ENCODE peak calls at places on chromosome 3, in five cellular contexts. Y is IMR-90; K is heart left ventricle; I is adipocyte; C is CD8-positive, alpha-beta memory T cell. G is an unnamed sample. For H3K4me1, the result is how much of the 10 kb centered on the place peaks cover.

GRCh38 chr3:156180077-156180476 is 59.7 kb downstream of the KCNAB1 start:
- DNase-seq in Y (peak), K (no peak), I (no peak), C (no peak), G (no peak)

GRCh38 chr3:151974067-151974466 is 100.6 kb downstream of the SUCNR1 start:
- DNase-seq in Y (peak), K (no peak), I (peak), C (no peak), G (no peak)

GRCh38 chr3:7545334-7545733 is 684.4 kb downstream of the GRM7 start:
- DNase-seq in Y (no peak), K (no peak), I (no peak), C (no peak), G (no peak)

GRCh38 chr3:16297991-16298885 is 33.2 kb downstream of the OXNAD1 start:
- DNase-seq in Y (no peak), K (no peak), I (no peak), C (peak), G (no peak)

GRCh38 chr3:149134560-149134959 is 5.1 kb downstream of the HPS3 start:
- DNase-seq in Y (peak), K (no peak), I (no peak), C (no peak), G (no peak)

GRCh38 chr3:156681003-156681402 is 6.6 kb downstream of the TIPARP start:
- DNase-seq in Y (peak), K (peak), I (peak), C (no peak), G (no peak)

GRCh38 chr3:732326-732928 is 360.4 kb upstream of the CNTN6 start:
- DNase-seq in Y (no peak), K (no peak), I (no peak), C (no peak), G (no peak)

GRCh38 chr3:30256474-30256873 is 349.9 kb upstream of the TGFBR2 start:
- DNase-seq in Y (peak), K (no peak), I (no peak), C (no peak), G (no peak)

DNA sequence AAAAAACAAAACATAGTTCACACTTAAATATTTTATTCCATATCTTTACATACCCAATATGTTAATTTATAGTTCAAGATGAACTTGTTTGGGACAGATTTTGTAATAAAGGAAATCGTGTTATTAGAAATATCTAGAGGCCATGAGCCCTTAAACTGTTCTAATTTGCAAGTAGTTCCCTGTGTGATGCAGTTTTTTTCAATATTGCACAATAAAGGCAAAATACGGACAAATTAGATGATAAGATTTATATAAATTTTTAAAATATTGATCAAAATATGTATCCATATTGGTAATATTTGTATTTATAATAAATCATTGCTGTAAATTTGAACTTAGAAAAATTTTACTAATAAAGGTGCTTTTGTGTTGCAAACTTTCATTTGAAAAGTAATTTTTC is 23.8 kb downstream of the CTNNB1 start:
- DNase-seq in Y (no peak), K (no peak), I (no peak), C (no peak), G (no peak)
- H3K4me1 ChIP-seq in Y (under half), K (half or more), I (under half), C (under half), G (under half)

DNA sequence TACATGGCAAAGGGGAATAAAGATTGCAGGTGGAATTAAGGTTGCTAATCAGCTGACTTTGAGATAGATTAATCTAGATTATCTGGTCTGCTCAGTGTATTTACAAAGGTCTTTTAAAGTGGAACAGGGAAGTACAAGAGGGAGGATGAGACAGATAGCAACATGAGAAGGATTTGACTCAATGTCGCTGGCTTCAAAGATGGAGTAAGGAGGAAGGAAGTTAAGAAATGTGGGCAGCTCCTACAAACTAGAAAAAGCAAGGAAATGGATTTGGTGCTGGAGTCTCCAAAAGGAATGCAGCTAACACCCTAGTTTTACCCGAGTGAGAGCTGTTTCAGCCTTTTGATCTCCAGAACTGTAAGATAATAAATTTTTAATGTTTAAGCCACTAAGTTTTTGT is 180.7 kb upstream of the TTC14 start:
- DNase-seq in Y (peak), K (no peak), I (no peak), C (no peak), G (no peak)
- H3K4me1 ChIP-seq in Y (under half), K (under half), I (under half), C (under half), G (under half)

GRCh38 chr3:52197499-52197841 is 490 bp upstream of the ALAS1 start:
- DNase-seq in Y (no peak), K (no peak), I (no peak), C (no peak), G (no peak)
- H3K4me1 ChIP-seq in Y (under half), K (half or more), I (half or more), C (under half), G (under half)

GRCh38 chr3:184565421-184566211 is 4.0 kb downstream of the EPHB3 start:
- DNase-seq in Y (peak), K (peak), I (peak), C (no peak), G (no peak)
- H3K4me1 ChIP-seq in Y (under half), K (under half), I (under half), C (under half), G (under half)

GRCh38 chr3:175266993-175267960 is 408.1 kb downstream of the NAALADL2 start:
- DNase-seq in Y (peak), K (no peak), I (peak), C (no peak), G (no peak)

GRCh38 chr3:175270199-175270837 is 411.2 kb downstream of the NAALADL2 start:
- DNase-seq in Y (peak), K (no peak), I (peak), C (no peak), G (no peak)

GRCh38 chr3:175269394-175269793 is 410.3 kb downstream of the NAALADL2 start:
- DNase-seq in Y (no peak), K (no peak), I (no peak), C (no peak), G (no peak)

DNA sequence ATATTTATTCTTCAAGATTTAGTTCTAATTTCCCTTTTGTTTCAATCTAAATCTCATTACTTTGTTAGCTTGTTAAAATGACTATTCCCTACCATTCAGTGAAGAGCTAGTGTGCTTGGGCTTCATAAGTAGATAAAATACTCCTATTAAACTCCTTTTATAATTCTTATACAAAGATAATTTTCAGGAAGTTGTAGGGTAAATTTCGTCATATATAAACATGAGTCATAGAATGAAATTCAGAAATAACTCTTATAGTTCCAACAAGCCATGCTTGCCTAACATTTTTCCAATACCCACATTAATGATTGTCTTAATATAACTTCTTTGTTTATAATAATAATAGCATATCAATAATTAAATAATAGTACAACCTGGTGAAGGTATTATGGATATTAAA is 407.3 kb downstream of the NAALADL2 start:
- DNase-seq in Y (peak), K (no peak), I (peak), C (no peak), G (no peak)
- H3K4me1 ChIP-seq in Y (under half), K (under half), I (under half), C (under half), G (under half)

GRCh38 chr3:188473591-188474288 is 319.8 kb downstream of the LPP start:
- DNase-seq in Y (no peak), K (no peak), I (no peak), C (no peak), G (no peak)

GRCh38 chr3:188469228-188469885 is 315.4 kb downstream of the LPP start:
- DNase-seq in Y (no peak), K (no peak), I (peak), C (no peak), G (no peak)

GRCh38 chr3:188470508-188471130 is 316.7 kb downstream of the LPP start:
- DNase-seq in Y (no peak), K (no peak), I (no peak), C (no peak), G (no peak)

GRCh38 chr3:188473045-188473444 is 319.1 kb downstream of the LPP start:
- DNase-seq in Y (no peak), K (no peak), I (no peak), C (no peak), G (no peak)

GRCh38 chr3:188472331-188472730 is 318.4 kb downstream of the LPP start:
- DNase-seq in Y (peak), K (no peak), I (peak), C (no peak), G (no peak)
- H3K4me1 ChIP-seq in Y (under half), K (under half), I (half or more), C (under half), G (under half)

DNA sequence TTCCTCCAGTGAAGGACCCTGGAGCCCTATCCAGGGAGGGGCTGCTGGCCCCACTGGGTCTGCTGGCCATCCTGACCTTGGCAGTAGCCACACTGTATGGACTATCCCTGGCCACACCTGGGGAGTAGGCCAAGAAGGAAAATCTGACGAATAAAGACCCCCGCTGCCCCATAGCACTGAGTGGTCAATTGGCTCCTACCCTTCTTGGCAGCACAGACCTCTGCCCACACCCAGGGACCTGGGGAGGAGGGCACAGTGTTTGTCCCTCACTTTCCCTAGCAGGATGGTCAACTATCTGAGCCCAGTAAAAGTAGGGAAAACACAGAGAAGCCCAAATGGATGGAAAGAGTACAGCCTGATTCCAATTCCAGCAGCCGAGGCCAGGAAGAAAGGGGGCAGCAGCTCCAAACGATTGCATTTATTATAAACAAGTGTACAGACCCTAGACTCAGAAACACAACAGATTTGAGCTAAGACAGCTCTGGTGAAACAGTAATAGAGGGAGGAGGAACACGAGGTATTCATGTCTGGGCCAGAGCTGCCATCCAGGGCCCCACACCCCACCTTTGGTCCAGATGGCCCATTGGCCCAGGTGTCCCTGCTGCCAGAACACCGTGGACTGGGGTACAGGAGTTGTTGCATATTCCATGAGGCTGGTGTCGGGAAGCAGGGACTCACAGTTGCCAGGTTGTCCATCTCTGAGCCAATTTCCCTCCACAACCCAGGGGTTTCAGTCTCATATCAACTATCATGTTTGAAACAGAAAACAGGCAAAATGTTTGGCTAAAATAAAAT is 21.1 kb downstream of the ATRIP start:
- DNase-seq in Y (no peak), K (no peak), I (no peak), C (no peak), G (no peak)
- H3K4me1 ChIP-seq in Y (under half), K (half or more), I (under half), C (half or more), G (half or more)

G was measured in naive thymus-derived CD4-positive, alpha-beta T cell.